ENCODE peak calls at places on chromosomes 13 and 19, in ten cellular contexts. H, X, E, D, W, I, B, A, P and O are unnamed samples.

GRCh38 chr13:37899753-37900152 is 30.2 kb upstream of the TRPC4 start:
- DNase-seq in H (no peak), X (no peak), E (no peak), D (no peak), W (no peak), I (no peak), B (no peak), A (no peak), P (no peak), O (no peak)

GRCh38 chr19:42433503-42434260 is 6.5 kb upstream of the LIPE start:
- DNase-seq in H (peak; percentile 81), X (peak; percentile 73), E (peak; percentile 60), D (peak; percentile 89), W (peak; percentile 68), I (peak; percentile 94), B (peak; percentile 39), A (peak; percentile 74), P (peak; percentile 81), O (peak; percentile 82)

GRCh38 chr13:42643076-42643475 is 69.1 kb downstream of the TNFSF11 start:
- DNase-seq in H (no peak), X (no peak), E (no peak), D (no peak), W (no peak), I (no peak), B (no peak), A (no peak), P (no peak), O (no peak)

GRCh38 chr13:48400820-48401219 is 12.1 kb downstream of the LPAR6 start:
- DNase-seq in H (no peak), X (no peak), E (peak; percentile 9), D (no peak), W (peak; percentile 69), I (no peak), B (peak; percentile 91), A (no peak), P (no peak), O (no peak)

GRCh38 chr19:48355555-48355954 is 8.2 kb downstream of the TMEM143 start:
- DNase-seq in H (no peak), X (no peak), E (no peak), D (no peak), W (no peak), I (peak; percentile 92), B (no peak), A (no peak), P (no peak), O (no peak)

GRCh38 chr13:24306632-24307031 is 2.7 kb upstream of the C1QTNF9 start:
- DNase-seq in H (no peak), X (no peak), E (no peak), D (no peak), W (peak; percentile 39), I (no peak), B (peak; percentile 4), A (no peak), P (no peak), O (no peak)

GRCh38 chr19:17001603-17002183 is 24.9 kb downstream of the CPAMD8 start:
- DNase-seq in H (no peak), X (peak; percentile 41), E (no peak), D (peak; percentile 24), W (no peak), I (no peak), B (no peak), A (no peak), P (no peak), O (no peak)

GRCh38 chr19:45568732-45569131 is 15.9 kb downstream of the OPA3 start:
- DNase-seq in H (no peak), X (no peak), E (no peak), D (no peak), W (peak; percentile 73), I (no peak), B (peak; percentile 85), A (no peak), P (no peak), O (no peak)

GRCh38 chr19:21434967-21435544 is 38.1 kb downstream of the ZNF493 start:
- DNase-seq in H (no peak), X (no peak), E (no peak), D (no peak), W (no peak), I (no peak), B (no peak), A (no peak), P (no peak), O (no peak)

GRCh38 chr19:55674459-55674840 is 576 bp upstream of the EPN1 start:
- DNase-seq in H (no peak), X (no peak), E (no peak), D (no peak), W (no peak), I (no peak), B (no peak), A (no peak), P (no peak), O (no peak)

GRCh38 chr13:112716841-112717520 is 27.1 kb downstream of the ATP11A start:
- DNase-seq in H (peak; percentile 24), X (no peak), E (no peak), D (no peak), W (no peak), I (peak; percentile 11), B (no peak), A (no peak), P (peak; percentile 64), O (no peak)

GRCh38 chr13:20400774-20401173 is 124.9 kb downstream of the CRYL1 start:
- DNase-seq in H (no peak), X (no peak), E (no peak), D (no peak), W (peak; percentile 64), I (no peak), B (peak; percentile 62), A (no peak), P (no peak), O (no peak)

GRCh38 chr13:113904411-113904810 is 40.5 kb upstream of the GAS6 start:
- DNase-seq in H (no peak), X (no peak), E (peak; percentile 59), D (peak; percentile 63), W (no peak), I (no peak), B (no peak), A (peak; percentile 52), P (peak; percentile 66), O (peak; percentile 58)

GRCh38 chr19:47156861-47157454 is 26.3 kb downstream of the SAE1 start:
- DNase-seq in H (no peak), X (no peak), E (no peak), D (no peak), W (peak; percentile 72), I (no peak), B (no peak), A (no peak), P (no peak), O (peak; percentile 36)

GRCh38 chr19:48274173-48274572 is 4.3 kb downstream of the ZNF114 start:
- DNase-seq in H (no peak), X (no peak), E (no peak), D (no peak), W (peak; percentile 34), I (no peak), B (no peak), A (no peak), P (no peak), O (no peak)

GRCh38 chr13:110651726-110652230 is 36.4 kb downstream of the NAXD start:
- DNase-seq in H (no peak), X (no peak), E (no peak), D (no peak), W (no peak), I (no peak), B (no peak), A (no peak), P (no peak), O (no peak)

DNA sequence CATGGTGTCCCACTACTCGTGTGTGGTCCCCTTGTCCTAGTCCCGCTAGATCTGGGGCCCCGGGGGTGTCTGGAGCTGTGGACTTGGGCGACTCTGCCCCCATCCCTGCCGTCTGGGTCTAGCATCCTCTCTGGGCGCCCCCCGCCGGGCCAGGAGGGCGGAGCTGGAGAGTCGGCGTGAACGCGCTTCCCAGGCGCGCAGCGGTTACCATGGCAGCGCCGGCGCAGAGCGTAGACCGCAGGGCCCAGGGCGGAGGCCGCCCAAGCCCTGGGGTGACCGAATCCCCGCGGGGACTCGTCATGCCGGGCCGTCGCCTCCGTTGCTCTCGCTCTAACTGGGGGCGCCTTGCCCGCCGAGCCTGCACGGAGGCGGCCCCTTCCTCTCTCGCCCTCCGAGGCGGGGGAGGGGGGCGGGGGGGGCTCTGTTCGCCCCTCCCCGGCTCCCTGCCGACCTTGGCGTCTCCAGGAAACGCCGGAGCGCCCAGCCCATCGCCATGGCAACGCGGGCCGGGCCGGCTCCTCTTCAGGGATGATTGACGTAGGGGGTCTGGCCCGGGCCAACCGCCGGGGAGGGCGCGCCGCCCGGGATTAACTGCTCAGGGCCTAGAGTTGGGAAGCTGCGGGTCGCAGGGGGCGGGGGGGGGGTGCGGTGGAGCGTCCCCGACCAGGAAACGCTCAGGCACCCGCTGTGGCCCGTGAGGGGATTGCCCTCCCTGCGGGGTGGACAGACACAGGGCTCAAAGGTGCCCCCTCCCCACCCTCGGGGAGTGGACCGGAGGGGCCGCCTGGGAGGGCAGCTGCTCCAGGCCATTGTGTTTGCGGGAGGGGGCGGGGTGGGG is 8.9 kb downstream of the ISYNA1 start:
- DNase-seq in H (peak; percentile 89), X (peak; percentile 93), E (peak; percentile 97), D (peak; percentile 82), W (peak; percentile 82), I (no peak), B (no peak), A (peak; percentile 64), P (peak; percentile 84), O (peak; percentile 92)
- TF ChIP-seq CTCF in H (no peak), X (no peak), E (peak; percentile 9), D (no peak), W (no peak), I (no peak), B (no peak), A (no peak), P (no peak), O (peak; percentile 3)

GRCh38 chr13:29369060-29369743 is 226.3 kb downstream of the SLC7A1 start:
- DNase-seq in H (no peak), X (no peak), E (no peak), D (no peak), W (peak; percentile 36), I (no peak), B (peak; percentile 25), A (no peak), P (no peak), O (peak; percentile 3)
- TF ChIP-seq CTCF in H (no peak), X (peak; percentile 53), E (no peak), D (peak; percentile 21), W (peak; percentile 40), I (peak; percentile 68), B (peak; percentile 63), A (peak; percentile 60), P (peak; percentile 43), O (peak; percentile 36)

GRCh38 chr13:82002693-82003092 is 1661.8 kb upstream of the SPRY2 start:
- DNase-seq in H (no peak), X (no peak), E (no peak), D (no peak), W (no peak), I (no peak), B (no peak), A (no peak), P (no peak), O (no peak)
- TF ChIP-seq CTCF in H (no peak), X (no peak), E (no peak), D (no peak), W (no peak), I (no peak), B (no peak), A (no peak), P (no peak), O (no peak)

DNA sequence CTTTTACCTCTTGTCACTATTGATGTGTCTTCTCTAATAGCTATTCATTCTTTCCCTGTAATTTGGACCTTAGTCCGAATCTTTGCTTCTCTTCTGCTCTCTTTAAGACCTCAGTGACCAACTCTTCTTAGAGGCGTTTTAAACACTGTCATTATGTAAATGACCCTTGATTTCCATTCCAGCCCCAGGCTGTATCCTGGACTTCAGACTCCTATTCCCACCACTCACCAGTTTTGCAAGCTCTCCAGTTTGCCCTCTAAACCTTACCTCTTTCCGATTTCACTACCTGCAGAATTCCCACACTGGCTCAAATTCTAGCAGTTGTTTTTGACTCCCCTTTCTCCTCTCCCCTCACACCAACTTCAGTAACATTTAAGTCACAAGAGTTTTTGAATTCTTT is 13.4 kb upstream of the HMGB1 start:
- DNase-seq in H (no peak), X (no peak), E (no peak), D (no peak), W (no peak), I (no peak), B (no peak), A (no peak), P (no peak), O (no peak)
- TF ChIP-seq CTCF in H (no peak), X (no peak), E (no peak), D (no peak), W (no peak), I (no peak), B (no peak), A (no peak), P (no peak), O (no peak)